ENCODE peak calls at places on chromosomes 11 and 22, in seven cellular contexts. One of them, this sample, is unnamed. For H3K36me3, the result is how much of the 10 kb centered on the place peaks cover.

GRCh38 chr22:43993072-43993760 is 30.9 kb upstream of the PARVB start:
- DNase-seq in left ventricle myocardium inferior: peak
- DNase-seq in colonic mucosa: peak
- DNase-seq in Caco-2: peak
- DNase-seq in hepatocyte: peak
- DNase-seq in NT2/D1: peak
- DNase-seq in astrocyte: peak
- DNase-seq in this sample: no peak

GRCh38 chr11:1515082-1516060 is 28.8 kb upstream of the MOB2 start:
- DNase-seq in astrocyte: peak
- DNase-seq in left ventricle myocardium inferior: peak
- DNase-seq in NT2/D1: peak
- DNase-seq in colonic mucosa: peak
- DNase-seq in Caco-2: peak
- DNase-seq in hepatocyte: peak
- DNase-seq in this sample: no peak

GRCh38 chr11:68948948-68949347 is 31.8 kb downstream of the MRGPRD start:
- DNase-seq in Caco-2: no peak
- DNase-seq in colonic mucosa: no peak
- DNase-seq in left ventricle myocardium inferior: no peak
- DNase-seq in astrocyte: no peak
- DNase-seq in hepatocyte: no peak
- DNase-seq in NT2/D1: no peak
- DNase-seq in this sample: no peak

GRCh38 chr11:14764899-14765527 is 121.4 kb downstream of the PDE3B start:
- DNase-seq in left ventricle myocardium inferior: no peak
- DNase-seq in NT2/D1: no peak
- DNase-seq in hepatocyte: no peak
- DNase-seq in astrocyte: peak
- DNase-seq in Caco-2: no peak
- DNase-seq in colonic mucosa: no peak
- DNase-seq in this sample: no peak

GRCh38 chr11:83601201-83601992 is 315.2 kb upstream of the CCDC90B start:
- DNase-seq in Caco-2: no peak
- DNase-seq in colonic mucosa: no peak
- DNase-seq in NT2/D1: no peak
- DNase-seq in hepatocyte: no peak
- DNase-seq in astrocyte: no peak
- DNase-seq in left ventricle myocardium inferior: no peak
- DNase-seq in this sample: no peak

GRCh38 chr11:44264126-44264749 is 45.7 kb downstream of the ALX4 start:
- DNase-seq in NT2/D1: no peak
- DNase-seq in colonic mucosa: no peak
- DNase-seq in hepatocyte: no peak
- DNase-seq in Caco-2: no peak
- DNase-seq in astrocyte: no peak
- DNase-seq in left ventricle myocardium inferior: no peak
- DNase-seq in this sample: no peak

GRCh38 chr22:27799334-27800249 is 2.0 kb downstream of the MN1 start:
- DNase-seq in hepatocyte: no peak
- DNase-seq in NT2/D1: no peak
- DNase-seq in astrocyte: no peak
- DNase-seq in Caco-2: no peak
- DNase-seq in left ventricle myocardium inferior: peak
- DNase-seq in colonic mucosa: no peak
- DNase-seq in this sample: no peak

GRCh38 chr11:76314741-76315090 is 66.2 kb downstream of the THAP12 start:
- DNase-seq in Caco-2: no peak
- DNase-seq in astrocyte: peak
- DNase-seq in hepatocyte: no peak
- DNase-seq in colonic mucosa: no peak
- DNase-seq in left ventricle myocardium inferior: no peak
- DNase-seq in NT2/D1: no peak
- DNase-seq in this sample: no peak

GRCh38 chr11:65549088-65549487 is 9.1 kb downstream of the LTBP3 start:
- DNase-seq in left ventricle myocardium inferior: no peak
- DNase-seq in Caco-2: no peak
- DNase-seq in astrocyte: no peak
- DNase-seq in colonic mucosa: no peak
- DNase-seq in NT2/D1: no peak
- DNase-seq in hepatocyte: no peak
- DNase-seq in this sample: no peak

GRCh38 chr11:97683733-97684132 is 1293.9 kb downstream of the JRKL start:
- DNase-seq in hepatocyte: peak
- DNase-seq in left ventricle myocardium inferior: no peak
- DNase-seq in NT2/D1: peak
- DNase-seq in astrocyte: no peak
- DNase-seq in Caco-2: peak
- DNase-seq in colonic mucosa: no peak
- DNase-seq in this sample: no peak

GRCh38 chr11:123654566-123655081 is at the start of gene SCN3B:
- DNase-seq in Caco-2: peak
- DNase-seq in astrocyte: peak
- DNase-seq in hepatocyte: peak
- DNase-seq in NT2/D1: peak
- DNase-seq in left ventricle myocardium inferior: peak
- DNase-seq in colonic mucosa: peak
- DNase-seq in this sample: peak

GRCh38 chr11:56521955-56522354 is 21.1 kb downstream of the OR5M11 start:
- DNase-seq in NT2/D1: peak
- DNase-seq in astrocyte: no peak
- DNase-seq in Caco-2: no peak
- DNase-seq in left ventricle myocardium inferior: no peak
- DNase-seq in hepatocyte: peak
- DNase-seq in colonic mucosa: no peak
- DNase-seq in this sample: no peak

GRCh38 chr11:112292785-112293407 is 32.2 kb upstream of the PLET1 start:
- DNase-seq in left ventricle myocardium inferior: no peak
- DNase-seq in colonic mucosa: no peak
- DNase-seq in Caco-2: no peak
- DNase-seq in NT2/D1: no peak
- DNase-seq in hepatocyte: no peak
- DNase-seq in astrocyte: peak
- DNase-seq in this sample: peak

GRCh38 chr11:29310706-29311342 is 706.0 kb downstream of the KCNA4 start:
- DNase-seq in NT2/D1: no peak
- DNase-seq in left ventricle myocardium inferior: no peak
- DNase-seq in colonic mucosa: no peak
- DNase-seq in Caco-2: no peak
- DNase-seq in hepatocyte: no peak
- DNase-seq in astrocyte: no peak
- DNase-seq in this sample: no peak

DNA sequence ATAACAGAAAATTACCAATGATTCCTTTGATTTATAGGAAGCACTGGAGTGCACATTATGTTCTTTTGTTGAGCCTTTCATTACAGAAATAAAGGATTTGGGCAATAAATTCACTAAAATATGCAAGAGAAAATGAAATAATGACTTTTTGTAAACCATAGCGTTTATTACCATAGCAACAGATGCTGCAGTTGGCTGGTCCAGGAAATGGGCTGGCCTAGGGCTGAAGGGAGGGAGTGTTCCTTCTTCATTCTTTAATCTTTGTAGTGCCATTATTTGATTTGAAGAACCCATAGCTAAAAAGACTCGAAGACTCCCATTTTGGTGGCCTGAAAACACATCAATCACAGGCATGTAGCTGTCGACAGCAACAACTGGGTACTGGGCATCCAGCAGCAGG is 73.0 kb downstream of the C2CD3 start:
- DNase-seq in Caco-2: no peak
- DNase-seq in hepatocyte: no peak
- DNase-seq in astrocyte: no peak
- DNase-seq in colonic mucosa: no peak
- DNase-seq in left ventricle myocardium inferior: no peak
- DNase-seq in NT2/D1: no peak
- DNase-seq in this sample: no peak
- H3K36me3 ChIP-seq in Caco-2: under half
- H3K36me3 ChIP-seq in hepatocyte: under half
- H3K36me3 ChIP-seq in astrocyte: under half
- H3K36me3 ChIP-seq in colonic mucosa: under half
- H3K36me3 ChIP-seq in left ventricle myocardium inferior: half or more
- H3K36me3 ChIP-seq in NT2/D1: under half
- H3K36me3 ChIP-seq in this sample: under half

GRCh38 chr11:10495464-10495786 is 40.4 kb downstream of the AMPD3 start:
- DNase-seq in NT2/D1: no peak
- DNase-seq in astrocyte: no peak
- DNase-seq in Caco-2: peak
- DNase-seq in colonic mucosa: no peak
- DNase-seq in left ventricle myocardium inferior: no peak
- DNase-seq in hepatocyte: no peak
- DNase-seq in this sample: no peak
- H3K36me3 ChIP-seq in NT2/D1: under half
- H3K36me3 ChIP-seq in astrocyte: under half
- H3K36me3 ChIP-seq in Caco-2: under half
- H3K36me3 ChIP-seq in colonic mucosa: under half
- H3K36me3 ChIP-seq in left ventricle myocardium inferior: under half
- H3K36me3 ChIP-seq in hepatocyte: under half
- H3K36me3 ChIP-seq in this sample: under half

GRCh38 chr22:22039286-22040074 is 56.9 kb upstream of the TOP3B start:
- DNase-seq in astrocyte: no peak
- DNase-seq in NT2/D1: no peak
- DNase-seq in colonic mucosa: no peak
- DNase-seq in hepatocyte: no peak
- DNase-seq in Caco-2: no peak
- DNase-seq in left ventricle myocardium inferior: no peak
- DNase-seq in this sample: no peak

GRCh38 chr22:22037229-22037628 is 54.6 kb upstream of the TOP3B start:
- DNase-seq in Caco-2: no peak
- DNase-seq in colonic mucosa: no peak
- DNase-seq in astrocyte: no peak
- DNase-seq in left ventricle myocardium inferior: no peak
- DNase-seq in hepatocyte: no peak
- DNase-seq in NT2/D1: no peak
- DNase-seq in this sample: no peak

GRCh38 chr22:22038178-22038880 is 55.7 kb upstream of the TOP3B start:
- DNase-seq in NT2/D1: no peak
- DNase-seq in left ventricle myocardium inferior: no peak
- DNase-seq in colonic mucosa: no peak
- DNase-seq in Caco-2: no peak
- DNase-seq in hepatocyte: no peak
- DNase-seq in astrocyte: peak
- DNase-seq in this sample: no peak

GRCh38 chr22:22036588-22036987 is 54.0 kb upstream of the TOP3B start:
- DNase-seq in left ventricle myocardium inferior: no peak
- DNase-seq in Caco-2: no peak
- DNase-seq in NT2/D1: no peak
- DNase-seq in astrocyte: no peak
- DNase-seq in hepatocyte: no peak
- DNase-seq in colonic mucosa: no peak
- DNase-seq in this sample: no peak

DNA sequence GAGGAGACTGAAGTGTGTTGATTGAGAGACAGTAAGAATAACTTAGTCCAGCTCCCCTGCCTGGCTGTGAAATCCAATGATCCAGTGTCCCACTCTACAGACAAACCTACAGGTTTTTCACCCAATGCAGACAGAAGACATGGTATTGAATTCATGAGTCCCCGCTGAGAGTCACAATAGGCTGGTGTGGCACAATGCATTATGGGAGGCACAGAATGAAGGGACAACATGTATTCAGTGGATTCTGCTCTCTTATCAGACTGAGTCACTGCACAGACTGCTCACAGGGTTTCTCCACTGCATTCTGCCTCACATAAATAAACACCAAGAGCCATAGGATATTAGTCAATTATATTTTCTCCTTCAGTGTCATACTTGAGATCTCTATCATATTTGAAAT is 55.2 kb upstream of the TOP3B start:
- DNase-seq in Caco-2: no peak
- DNase-seq in astrocyte: peak
- DNase-seq in colonic mucosa: no peak
- DNase-seq in hepatocyte: peak
- DNase-seq in left ventricle myocardium inferior: no peak
- DNase-seq in NT2/D1: no peak
- DNase-seq in this sample: no peak
- H3K36me3 ChIP-seq in Caco-2: under half
- H3K36me3 ChIP-seq in astrocyte: under half
- H3K36me3 ChIP-seq in colonic mucosa: under half
- H3K36me3 ChIP-seq in hepatocyte: under half
- H3K36me3 ChIP-seq in left ventricle myocardium inferior: under half
- H3K36me3 ChIP-seq in NT2/D1: under half
- H3K36me3 ChIP-seq in this sample: under half

GRCh38 chr11:16111690-16112089 is 244.7 kb downstream of the SOX6 start:
- DNase-seq in astrocyte: no peak
- DNase-seq in left ventricle myocardium inferior: no peak
- DNase-seq in NT2/D1: no peak
- DNase-seq in Caco-2: no peak
- DNase-seq in hepatocyte: no peak
- DNase-seq in colonic mucosa: no peak
- DNase-seq in this sample: no peak

GRCh38 chr11:16110862-16111261 is 245.5 kb downstream of the SOX6 start:
- DNase-seq in astrocyte: no peak
- DNase-seq in colonic mucosa: no peak
- DNase-seq in hepatocyte: no peak
- DNase-seq in Caco-2: no peak
- DNase-seq in left ventricle myocardium inferior: no peak
- DNase-seq in NT2/D1: no peak
- DNase-seq in this sample: no peak

GRCh38 chr11:16114451-16114850 is 241.9 kb downstream of the SOX6 start:
- DNase-seq in astrocyte: no peak
- DNase-seq in Caco-2: no peak
- DNase-seq in colonic mucosa: no peak
- DNase-seq in left ventricle myocardium inferior: no peak
- DNase-seq in NT2/D1: no peak
- DNase-seq in hepatocyte: no peak
- DNase-seq in this sample: no peak

GRCh38 chr11:16117989-16118810 is 238.1 kb downstream of the SOX6 start:
- DNase-seq in left ventricle myocardium inferior: no peak
- DNase-seq in hepatocyte: no peak
- DNase-seq in Caco-2: no peak
- DNase-seq in NT2/D1: no peak
- DNase-seq in astrocyte: no peak
- DNase-seq in colonic mucosa: no peak
- DNase-seq in this sample: no peak

GRCh38 chr11:16114978-16115871 is 241.1 kb downstream of the SOX6 start:
- DNase-seq in NT2/D1: no peak
- DNase-seq in left ventricle myocardium inferior: no peak
- DNase-seq in astrocyte: no peak
- DNase-seq in colonic mucosa: no peak
- DNase-seq in hepatocyte: peak
- DNase-seq in Caco-2: peak
- DNase-seq in this sample: no peak
- H3K36me3 ChIP-seq in NT2/D1: under half
- H3K36me3 ChIP-seq in left ventricle myocardium inferior: under half
- H3K36me3 ChIP-seq in astrocyte: under half
- H3K36me3 ChIP-seq in colonic mucosa: under half
- H3K36me3 ChIP-seq in hepatocyte: under half
- H3K36me3 ChIP-seq in Caco-2: under half
- H3K36me3 ChIP-seq in this sample: under half